ENCODE peak calls at places on chromosomes 1 and 21, in four cellular contexts. B is activated B cell treated with CpG ODN at 0.5 μM for 24 hours, H is BJ, S is cardiac muscle cell. Y is an unnamed sample.

GRCh38 chr21:46355161-46356004 is 31.4 kb downstream of the PCNT start:
- DNase-seq in B (no peak), H (no peak), S (no peak), Y (no peak)

GRCh38 chr1:3910769-3911520 is 10.9 kb upstream of the C1orf174 start:
- DNase-seq in S (peak), B (peak), H (no peak), Y (peak)

GRCh38 chr1:43779266-43779665 is 71.9 kb downstream of the ST3GAL3 start:
- DNase-seq in H (no peak), B (no peak), S (no peak), Y (no peak)

GRCh38 chr21:42959754-42960153 is 14.6 kb upstream of the PKNOX1 start:
- DNase-seq in S (no peak), B (no peak), H (no peak), Y (no peak)

GRCh38 chr1:86503477-86504129 is 34.9 kb downstream of the CLCA1 start:
- DNase-seq in H (no peak), S (peak), B (no peak), Y (no peak)

GRCh38 chr1:151416231-151416630 is 16.9 kb downstream of the PSMB4 start:
- DNase-seq in B (no peak), H (peak), S (peak), Y (no peak)

GRCh38 chr21:33800753-33801423 is 114.7 kb downstream of the ATP5PO start:
- DNase-seq in S (no peak), H (no peak), B (no peak), Y (no peak)

GRCh38 chr1:155794605-155795265 is 62.3 kb downstream of the GON4L start:
- DNase-seq in H (no peak), B (no peak), S (no peak), Y (no peak)

GRCh38 chr1:40919475-40920011 is 57.4 kb upstream of the CITED4 start:
- DNase-seq in S (no peak), H (no peak), B (no peak), Y (no peak)

GRCh38 chr21:31282095-31282709 is 61.9 kb downstream of the TIAM1 start:
- DNase-seq in H (peak), B (no peak), S (peak), Y (no peak)

GRCh38 chr1:231871878-231872277 is 245.3 kb downstream of the DISC1 start:
- DNase-seq in B (no peak), H (no peak), S (no peak), Y (no peak)

GRCh38 chr1:151013518-151013917 is 5.3 kb downstream of the PRUNE1 start:
- DNase-seq in B (no peak), S (peak), H (no peak), Y (no peak)

GRCh38 chr1:38891753-38892152 is 10.4 kb upstream of the GJA9 start:
- DNase-seq in B (no peak), S (no peak), H (no peak), Y (no peak)
- TF ChIP-seq CTCF in B (no peak), S (no peak), H (no peak), Y (no peak)

DNA sequence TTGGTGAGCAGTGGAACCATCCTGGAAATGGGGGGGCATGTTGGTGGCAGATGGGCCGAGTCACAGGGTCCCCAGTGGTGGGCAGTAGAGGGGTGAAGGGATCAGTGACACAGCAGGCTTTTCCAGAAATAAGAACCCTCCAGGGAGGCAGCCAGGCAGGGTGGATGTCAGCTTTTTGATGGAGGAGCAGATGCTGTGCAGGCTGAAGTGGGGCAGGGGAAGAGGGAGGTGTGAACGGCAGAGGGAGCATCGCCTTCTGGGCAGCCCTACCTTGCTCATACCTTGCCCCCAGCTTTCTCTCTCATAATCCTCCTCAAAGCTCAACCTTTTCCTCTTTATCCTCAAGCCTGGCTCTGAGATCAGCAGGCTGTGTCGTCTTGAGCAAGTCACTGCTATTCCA is 131.8 kb upstream of the IPO9 start:
- DNase-seq in S (no peak), B (no peak), H (no peak), Y (no peak)
- TF ChIP-seq CTCF in S (no peak), B (no peak), H (no peak), Y (no peak)

GRCh38 chr1:56837244-56837926 is 17.2 kb upstream of the C8A start:
- DNase-seq in B (no peak), H (no peak), S (no peak), Y (no peak)
- TF ChIP-seq CTCF in B (no peak), H (no peak), S (no peak), Y (no peak)

GRCh38 chr1:170790175-170790574 is 126.2 kb downstream of the PRRX1 start:
- DNase-seq in B (no peak), H (no peak), S (no peak), Y (no peak)
- TF ChIP-seq CTCF in B (no peak), H (no peak), S (no peak), Y (no peak)

GRCh38 chr1:21072721-21073120 is 104.0 kb downstream of the EIF4G3 start:
- DNase-seq in H (no peak), B (no peak), S (peak), Y (no peak)
- TF ChIP-seq CTCF in H (peak), B (no peak), S (no peak), Y (peak)

GRCh38 chr1:81305997-81306452 is 494.7 kb upstream of the ADGRL2 start:
- DNase-seq in S (peak), H (no peak), B (no peak), Y (no peak)
- TF ChIP-seq CTCF in S (peak), H (peak), B (no peak), Y (peak)

DNA sequence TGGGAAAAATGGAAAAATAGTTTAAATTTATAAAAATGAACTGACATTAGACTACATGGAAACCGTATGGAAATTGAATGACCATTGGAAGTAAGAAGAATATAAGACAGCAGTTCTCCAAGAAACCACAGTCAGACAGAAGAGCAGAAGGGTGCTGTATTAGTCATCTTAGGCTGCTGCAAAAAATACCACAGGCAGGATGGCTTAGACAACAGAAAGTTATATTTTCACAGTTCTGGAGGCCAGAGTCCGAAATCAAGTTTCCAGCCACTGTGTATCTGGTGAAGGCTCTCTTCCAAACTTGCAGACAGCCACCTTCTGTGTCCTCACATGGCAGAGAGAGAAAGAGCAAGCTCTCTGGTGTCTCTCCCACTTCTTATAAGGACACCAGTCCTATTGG is 175.2 kb downstream of the DSCAM start:
- DNase-seq in B (no peak), H (no peak), S (no peak), Y (no peak)
- TF ChIP-seq CTCF in B (no peak), H (no peak), S (no peak), Y (no peak)

GRCh38 chr1:49046305-49046704 is 269.6 kb upstream of the BEND5 start:
- DNase-seq in S (no peak), H (no peak), B (no peak), Y (no peak)

GRCh38 chr1:49051647-49052046 is 275.0 kb upstream of the BEND5 start:
- DNase-seq in B (no peak), H (no peak), S (no peak), Y (no peak)

GRCh38 chr1:49048188-49048587 is 271.5 kb upstream of the BEND5 start:
- DNase-seq in B (no peak), S (no peak), H (no peak), Y (no peak)

GRCh38 chr1:49050041-49050440 is 273.4 kb upstream of the BEND5 start:
- DNase-seq in H (no peak), B (no peak), S (no peak), Y (no peak)

GRCh38 chr1:49052102-49052501 is 275.4 kb upstream of the BEND5 start:
- DNase-seq in B (no peak), H (no peak), S (no peak), Y (no peak)
- TF ChIP-seq CTCF in B (no peak), H (no peak), S (no peak), Y (no peak)

GRCh38 chr1:94094466-94095111 is 26.4 kb downstream of the ABCA4 start:
- DNase-seq in S (peak), B (no peak), H (no peak), Y (no peak)
- TF ChIP-seq CTCF in S (no peak), B (no peak), H (no peak), Y (no peak)

GRCh38 chr1:18289597-18289996 is 182.0 kb downstream of the IGSF21 start:
- DNase-seq in H (no peak), S (no peak), B (no peak), Y (no peak)
- TF ChIP-seq CTCF in H (no peak), S (no peak), B (no peak), Y (no peak)